ENCODE peak calls at places on chromosomes 16 and 17, in nine cellular contexts. One of them, this sample, is unnamed.

GRCh38 chr16:86602521-86602920 is 24.2 kb downstream of the FOXL1 start:
- DNase-seq in breast epithelium: no peak
- DNase-seq in GM23338: no peak
- DNase-seq in stimulated activated CD8-positive, alpha-beta memory T cell treated with anti-CD3 and anti-CD28 coated beads, Interleukin-4, amount 100 ng/mL, for 24 hours: no peak
- DNase-seq in iPS DF 19.7: no peak
- DNase-seq in prostate gland: no peak
- DNase-seq in HTR-8/SVneo: no peak
- DNase-seq in Ammon's horn: no peak
- DNase-seq in lower leg skin: no peak
- DNase-seq in this sample: no peak

GRCh38 chr16:64892843-64893242 is 229.0 kb downstream of the CDH11 start:
- DNase-seq in breast epithelium: no peak
- DNase-seq in GM23338: no peak
- DNase-seq in stimulated activated CD8-positive, alpha-beta memory T cell treated with anti-CD3 and anti-CD28 coated beads, Interleukin-4, amount 100 ng/mL, for 24 hours: no peak
- DNase-seq in iPS DF 19.7: no peak
- DNase-seq in prostate gland: no peak
- DNase-seq in HTR-8/SVneo: no peak
- DNase-seq in Ammon's horn: no peak
- DNase-seq in lower leg skin: no peak
- DNase-seq in this sample: no peak

GRCh38 chr17:80192268-80192667 is 22.4 kb downstream of the CARD14 start:
- DNase-seq in breast epithelium: no peak
- DNase-seq in GM23338: no peak
- DNase-seq in stimulated activated CD8-positive, alpha-beta memory T cell treated with anti-CD3 and anti-CD28 coated beads, Interleukin-4, amount 100 ng/mL, for 24 hours: no peak
- DNase-seq in iPS DF 19.7: no peak
- DNase-seq in prostate gland: peak
- DNase-seq in HTR-8/SVneo: no peak
- DNase-seq in Ammon's horn: peak
- DNase-seq in lower leg skin: peak
- DNase-seq in this sample: no peak

GRCh38 chr16:81778861-81779539 is at the start of gene PLCG2:
- DNase-seq in breast epithelium: peak
- DNase-seq in GM23338: peak
- DNase-seq in stimulated activated CD8-positive, alpha-beta memory T cell treated with anti-CD3 and anti-CD28 coated beads, Interleukin-4, amount 100 ng/mL, for 24 hours: peak
- DNase-seq in iPS DF 19.7: peak
- DNase-seq in prostate gland: peak
- DNase-seq in HTR-8/SVneo: peak
- DNase-seq in Ammon's horn: peak
- DNase-seq in lower leg skin: peak
- DNase-seq in this sample: peak

GRCh38 chr17:48722924-48723554 is at the start of gene PRAC2:
- DNase-seq in breast epithelium: no peak
- DNase-seq in GM23338: peak
- DNase-seq in stimulated activated CD8-positive, alpha-beta memory T cell treated with anti-CD3 and anti-CD28 coated beads, Interleukin-4, amount 100 ng/mL, for 24 hours: no peak
- DNase-seq in iPS DF 19.7: no peak
- DNase-seq in prostate gland: peak
- DNase-seq in HTR-8/SVneo: no peak
- DNase-seq in Ammon's horn: no peak
- DNase-seq in lower leg skin: no peak
- DNase-seq in this sample: no peak

GRCh38 chr17:29376667-29377268 is 13.4 kb upstream of the TAOK1 start:
- DNase-seq in breast epithelium: no peak
- DNase-seq in GM23338: peak
- DNase-seq in stimulated activated CD8-positive, alpha-beta memory T cell treated with anti-CD3 and anti-CD28 coated beads, Interleukin-4, amount 100 ng/mL, for 24 hours: no peak
- DNase-seq in iPS DF 19.7: no peak
- DNase-seq in prostate gland: no peak
- DNase-seq in HTR-8/SVneo: peak
- DNase-seq in Ammon's horn: peak
- DNase-seq in lower leg skin: no peak
- DNase-seq in this sample: no peak

GRCh38 chr16:19872179-19872863 is 12.3 kb downstream of the GPRC5B start:
- DNase-seq in breast epithelium: no peak
- DNase-seq in GM23338: no peak
- DNase-seq in stimulated activated CD8-positive, alpha-beta memory T cell treated with anti-CD3 and anti-CD28 coated beads, Interleukin-4, amount 100 ng/mL, for 24 hours: no peak
- DNase-seq in iPS DF 19.7: no peak
- DNase-seq in prostate gland: no peak
- DNase-seq in HTR-8/SVneo: no peak
- DNase-seq in Ammon's horn: peak
- DNase-seq in lower leg skin: no peak
- DNase-seq in this sample: no peak

GRCh38 chr17:49341356-49341755 is 20.7 kb downstream of the ZNF652 start:
- DNase-seq in breast epithelium: no peak
- DNase-seq in GM23338: no peak
- DNase-seq in stimulated activated CD8-positive, alpha-beta memory T cell treated with anti-CD3 and anti-CD28 coated beads, Interleukin-4, amount 100 ng/mL, for 24 hours: no peak
- DNase-seq in iPS DF 19.7: no peak
- DNase-seq in prostate gland: no peak
- DNase-seq in HTR-8/SVneo: no peak
- DNase-seq in Ammon's horn: no peak
- DNase-seq in lower leg skin: no peak
- DNase-seq in this sample: no peak

GRCh38 chr17:82754297-82755208 is 2.7 kb downstream of the TBCD start:
- DNase-seq in breast epithelium: no peak
- DNase-seq in GM23338: peak
- DNase-seq in stimulated activated CD8-positive, alpha-beta memory T cell treated with anti-CD3 and anti-CD28 coated beads, Interleukin-4, amount 100 ng/mL, for 24 hours: no peak
- DNase-seq in iPS DF 19.7: no peak
- DNase-seq in prostate gland: no peak
- DNase-seq in HTR-8/SVneo: no peak
- DNase-seq in Ammon's horn: peak
- DNase-seq in lower leg skin: peak
- DNase-seq in this sample: no peak

GRCh38 chr17:65365209-65365608 is 196.2 kb downstream of the AXIN2 start:
- DNase-seq in breast epithelium: no peak
- DNase-seq in GM23338: no peak
- DNase-seq in stimulated activated CD8-positive, alpha-beta memory T cell treated with anti-CD3 and anti-CD28 coated beads, Interleukin-4, amount 100 ng/mL, for 24 hours: no peak
- DNase-seq in iPS DF 19.7: no peak
- DNase-seq in prostate gland: no peak
- DNase-seq in HTR-8/SVneo: no peak
- DNase-seq in Ammon's horn: no peak
- DNase-seq in lower leg skin: no peak
- DNase-seq in this sample: no peak

GRCh38 chr17:72445055-72445991 is 324.5 kb downstream of the SOX9 start:
- DNase-seq in breast epithelium: no peak
- DNase-seq in GM23338: no peak
- DNase-seq in stimulated activated CD8-positive, alpha-beta memory T cell treated with anti-CD3 and anti-CD28 coated beads, Interleukin-4, amount 100 ng/mL, for 24 hours: no peak
- DNase-seq in iPS DF 19.7: no peak
- DNase-seq in prostate gland: no peak
- DNase-seq in HTR-8/SVneo: no peak
- DNase-seq in Ammon's horn: peak
- DNase-seq in lower leg skin: no peak
- DNase-seq in this sample: no peak

GRCh38 chr17:51817955-51818354 is 340.6 kb downstream of the CA10 start:
- DNase-seq in breast epithelium: no peak
- DNase-seq in GM23338: no peak
- DNase-seq in stimulated activated CD8-positive, alpha-beta memory T cell treated with anti-CD3 and anti-CD28 coated beads, Interleukin-4, amount 100 ng/mL, for 24 hours: no peak
- DNase-seq in iPS DF 19.7: no peak
- DNase-seq in prostate gland: no peak
- DNase-seq in HTR-8/SVneo: no peak
- DNase-seq in Ammon's horn: no peak
- DNase-seq in lower leg skin: no peak
- DNase-seq in this sample: no peak

GRCh38 chr17:76687278-76688164 is 23.2 kb downstream of the MXRA7 start:
- DNase-seq in breast epithelium: no peak
- DNase-seq in GM23338: no peak
- DNase-seq in stimulated activated CD8-positive, alpha-beta memory T cell treated with anti-CD3 and anti-CD28 coated beads, Interleukin-4, amount 100 ng/mL, for 24 hours: no peak
- DNase-seq in iPS DF 19.7: no peak
- DNase-seq in prostate gland: no peak
- DNase-seq in HTR-8/SVneo: no peak
- DNase-seq in Ammon's horn: no peak
- DNase-seq in lower leg skin: peak
- DNase-seq in this sample: no peak

GRCh38 chr16:5560084-5560483 is 462.5 kb upstream of the EEF2KMT start:
- DNase-seq in breast epithelium: no peak
- DNase-seq in GM23338: no peak
- DNase-seq in stimulated activated CD8-positive, alpha-beta memory T cell treated with anti-CD3 and anti-CD28 coated beads, Interleukin-4, amount 100 ng/mL, for 24 hours: no peak
- DNase-seq in iPS DF 19.7: no peak
- DNase-seq in prostate gland: no peak
- DNase-seq in HTR-8/SVneo: no peak
- DNase-seq in Ammon's horn: no peak
- DNase-seq in lower leg skin: no peak
- DNase-seq in this sample: no peak

GRCh38 chr17:1087381-1088241 is 90.7 kb downstream of the TIMM22 start:
- DNase-seq in breast epithelium: peak
- DNase-seq in GM23338: peak
- DNase-seq in stimulated activated CD8-positive, alpha-beta memory T cell treated with anti-CD3 and anti-CD28 coated beads, Interleukin-4, amount 100 ng/mL, for 24 hours: no peak
- DNase-seq in iPS DF 19.7: no peak
- DNase-seq in prostate gland: peak
- DNase-seq in HTR-8/SVneo: no peak
- DNase-seq in Ammon's horn: peak
- DNase-seq in lower leg skin: no peak
- DNase-seq in this sample: no peak

GRCh38 chr17:6323626-6324356 is 111.1 kb downstream of the AIPL1 start:
- DNase-seq in breast epithelium: no peak
- DNase-seq in GM23338: peak
- DNase-seq in stimulated activated CD8-positive, alpha-beta memory T cell treated with anti-CD3 and anti-CD28 coated beads, Interleukin-4, amount 100 ng/mL, for 24 hours: no peak
- DNase-seq in iPS DF 19.7: no peak
- DNase-seq in prostate gland: no peak
- DNase-seq in HTR-8/SVneo: no peak
- DNase-seq in Ammon's horn: no peak
- DNase-seq in lower leg skin: no peak
- DNase-seq in this sample: no peak

GRCh38 chr16:67563708-67564468 is 1.6 kb downstream of the CTCF start:
- DNase-seq in breast epithelium: no peak
- DNase-seq in GM23338: peak
- DNase-seq in stimulated activated CD8-positive, alpha-beta memory T cell treated with anti-CD3 and anti-CD28 coated beads, Interleukin-4, amount 100 ng/mL, for 24 hours: no peak
- DNase-seq in iPS DF 19.7: no peak
- DNase-seq in prostate gland: peak
- DNase-seq in HTR-8/SVneo: no peak
- DNase-seq in Ammon's horn: peak
- DNase-seq in lower leg skin: peak
- DNase-seq in this sample: no peak

GRCh38 chr16:56861092-56861610 is 3.9 kb upstream of the SLC12A3 start:
- DNase-seq in breast epithelium: no peak
- DNase-seq in GM23338: no peak
- DNase-seq in stimulated activated CD8-positive, alpha-beta memory T cell treated with anti-CD3 and anti-CD28 coated beads, Interleukin-4, amount 100 ng/mL, for 24 hours: no peak
- DNase-seq in iPS DF 19.7: no peak
- DNase-seq in prostate gland: no peak
- DNase-seq in HTR-8/SVneo: peak
- DNase-seq in Ammon's horn: no peak
- DNase-seq in lower leg skin: no peak
- DNase-seq in this sample: no peak

GRCh38 chr17:19284005-19284959 is 47.1 kb downstream of the EPN2 start:
- DNase-seq in breast epithelium: no peak
- DNase-seq in GM23338: no peak
- DNase-seq in stimulated activated CD8-positive, alpha-beta memory T cell treated with anti-CD3 and anti-CD28 coated beads, Interleukin-4, amount 100 ng/mL, for 24 hours: no peak
- DNase-seq in iPS DF 19.7: no peak
- DNase-seq in prostate gland: no peak
- DNase-seq in HTR-8/SVneo: no peak
- DNase-seq in Ammon's horn: peak
- DNase-seq in lower leg skin: no peak
- DNase-seq in this sample: no peak

GRCh38 chr17:27783951-27784350 is 16.4 kb downstream of the NOS2 start:
- DNase-seq in breast epithelium: no peak
- DNase-seq in GM23338: no peak
- DNase-seq in stimulated activated CD8-positive, alpha-beta memory T cell treated with anti-CD3 and anti-CD28 coated beads, Interleukin-4, amount 100 ng/mL, for 24 hours: no peak
- DNase-seq in iPS DF 19.7: no peak
- DNase-seq in prostate gland: no peak
- DNase-seq in HTR-8/SVneo: no peak
- DNase-seq in Ammon's horn: no peak
- DNase-seq in lower leg skin: no peak
- DNase-seq in this sample: no peak

GRCh38 chr16:65201446-65202010 is 79.7 kb upstream of the CDH11 start:
- DNase-seq in breast epithelium: no peak
- DNase-seq in GM23338: no peak
- DNase-seq in stimulated activated CD8-positive, alpha-beta memory T cell treated with anti-CD3 and anti-CD28 coated beads, Interleukin-4, amount 100 ng/mL, for 24 hours: no peak
- DNase-seq in iPS DF 19.7: no peak
- DNase-seq in prostate gland: no peak
- DNase-seq in HTR-8/SVneo: no peak
- DNase-seq in Ammon's horn: no peak
- DNase-seq in lower leg skin: no peak
- DNase-seq in this sample: no peak

GRCh38 chr17:60315650-60316049 is 76.3 kb downstream of the USP32 start:
- DNase-seq in breast epithelium: no peak
- DNase-seq in GM23338: no peak
- DNase-seq in stimulated activated CD8-positive, alpha-beta memory T cell treated with anti-CD3 and anti-CD28 coated beads, Interleukin-4, amount 100 ng/mL, for 24 hours: no peak
- DNase-seq in iPS DF 19.7: no peak
- DNase-seq in prostate gland: no peak
- DNase-seq in HTR-8/SVneo: no peak
- DNase-seq in Ammon's horn: no peak
- DNase-seq in lower leg skin: no peak
- DNase-seq in this sample: no peak

This sample was measured in stimulated activated naive B cell treated with anti-CD40 and anti-IgM and Interleukin-4, amounts not matched to agents 10 μg/mL and 1 μg/mL and 100 μg/mL, for 72 hours.